ENCODE peak calls at places on chromosomes 11 and 22, in four cellular contexts. One of them, this sample, is unnamed.
A peak's percentile ranks its signal among the peaks of the same experiment; 100 is the strongest.

GRCh38 chr22:46737976-46738641 is at the start of gene CERK:
- DNase-seq in body of pancreas: peak; percentile 83
- DNase-seq in fibroblast of lung: peak; percentile 71
- DNase-seq in astrocyte of the cerebellum: no peak
- DNase-seq in this sample: peak; percentile 75

GRCh38 chr11:116225784-116226410 is 546.9 kb downstream of the BUD13 start:
- DNase-seq in fibroblast of lung: peak; percentile 17
- DNase-seq in astrocyte of the cerebellum: no peak
- DNase-seq in body of pancreas: no peak
- DNase-seq in this sample: no peak

GRCh38 chr11:102680945-102681344 is 24.6 kb downstream of the MMP27 start:
- DNase-seq in astrocyte of the cerebellum: no peak
- DNase-seq in fibroblast of lung: peak; percentile 12
- DNase-seq in body of pancreas: no peak
- DNase-seq in this sample: no peak

GRCh38 chr11:94641167-94641761 is 74.1 kb downstream of the PIWIL4 start:
- DNase-seq in body of pancreas: no peak
- DNase-seq in astrocyte of the cerebellum: no peak
- DNase-seq in fibroblast of lung: no peak
- DNase-seq in this sample: no peak

GRCh38 chr22:36741204-36741793 is 34.6 kb downstream of the IFT27 start:
- DNase-seq in body of pancreas: no peak
- DNase-seq in fibroblast of lung: no peak
- DNase-seq in astrocyte of the cerebellum: no peak
- DNase-seq in this sample: no peak

GRCh38 chr11:113779496-113779895 is at the start of gene CLDN25:
- DNase-seq in fibroblast of lung: no peak
- DNase-seq in astrocyte of the cerebellum: no peak
- DNase-seq in body of pancreas: no peak
- DNase-seq in this sample: no peak

GRCh38 chr11:66190776-66191175 is 77.7 kb upstream of the RAB1B start:
- DNase-seq in body of pancreas: no peak
- DNase-seq in astrocyte of the cerebellum: no peak
- DNase-seq in fibroblast of lung: no peak
- DNase-seq in this sample: no peak

GRCh38 chr11:45323598-45324249 is 37.6 kb upstream of the SYT13 start:
- DNase-seq in astrocyte of the cerebellum: no peak
- DNase-seq in fibroblast of lung: no peak
- DNase-seq in body of pancreas: no peak
- DNase-seq in this sample: no peak

GRCh38 chr11:4645974-4646373 is 2.2 kb downstream of the OR51E1 start:
- DNase-seq in body of pancreas: no peak
- DNase-seq in fibroblast of lung: no peak
- DNase-seq in astrocyte of the cerebellum: no peak
- DNase-seq in this sample: no peak

GRCh38 chr11:57424802-57425564 is 1.9 kb downstream of the SLC43A3 start:
- DNase-seq in fibroblast of lung: peak; percentile 87
- DNase-seq in body of pancreas: peak; percentile 47
- DNase-seq in astrocyte of the cerebellum: peak; percentile 54
- DNase-seq in this sample: peak; percentile 88

GRCh38 chr22:42608481-42609361 is 6.0 kb downstream of the POLDIP3 start:
- DNase-seq in astrocyte of the cerebellum: peak; percentile 74
- DNase-seq in body of pancreas: no peak
- DNase-seq in fibroblast of lung: peak; percentile 78
- DNase-seq in this sample: peak; percentile 81

GRCh38 chr11:44858796-44859527 is 91.7 kb downstream of the TP53I11 start:
- DNase-seq in fibroblast of lung: no peak
- DNase-seq in body of pancreas: no peak
- DNase-seq in astrocyte of the cerebellum: no peak
- DNase-seq in this sample: no peak

GRCh38 chr11:86370922-86371614 is 3.6 kb upstream of the CCDC81 start:
- DNase-seq in astrocyte of the cerebellum: no peak
- DNase-seq in body of pancreas: no peak
- DNase-seq in fibroblast of lung: peak; percentile 73
- DNase-seq in this sample: peak; percentile 52

GRCh38 chr22:20811971-20812660 is 38.2 kb downstream of the SERPIND1 start:
- DNase-seq in astrocyte of the cerebellum: no peak
- DNase-seq in body of pancreas: no peak
- DNase-seq in fibroblast of lung: no peak
- DNase-seq in this sample: no peak

GRCh38 chr22:44024288-44024908 is at the start of gene PARVB:
- DNase-seq in astrocyte of the cerebellum: no peak
- DNase-seq in fibroblast of lung: no peak
- DNase-seq in body of pancreas: peak; percentile 34
- DNase-seq in this sample: no peak

GRCh38 chr11:15208570-15209222 is 94.0 kb downstream of the INSC start:
- DNase-seq in fibroblast of lung: peak; percentile 44
- DNase-seq in astrocyte of the cerebellum: peak; percentile 37
- DNase-seq in body of pancreas: peak; percentile 84
- DNase-seq in this sample: peak; percentile 68

GRCh38 chr11:62604460-62605130 is 2.9 kb upstream of the MTA2 start:
- DNase-seq in astrocyte of the cerebellum: no peak
- DNase-seq in body of pancreas: no peak
- DNase-seq in fibroblast of lung: no peak
- DNase-seq in this sample: no peak

GRCh38 chr11:31768744-31769143 is 42.4 kb downstream of the PAX6 start:
- DNase-seq in fibroblast of lung: no peak
- DNase-seq in astrocyte of the cerebellum: no peak
- DNase-seq in body of pancreas: no peak
- DNase-seq in this sample: no peak

GRCh38 chr11:79076526-79077115 is 364.2 kb downstream of the TENM4 start:
- DNase-seq in body of pancreas: peak; percentile 70
- DNase-seq in astrocyte of the cerebellum: no peak
- DNase-seq in fibroblast of lung: no peak
- DNase-seq in this sample: no peak

GRCh38 chr11:68328374-68329091 is 16.1 kb downstream of the LRP5 start:
- DNase-seq in body of pancreas: peak; percentile 70
- DNase-seq in fibroblast of lung: peak; percentile 49
- DNase-seq in astrocyte of the cerebellum: no peak
- DNase-seq in this sample: peak; percentile 18

GRCh38 chr11:110089617-110090282 is 3.4 kb upstream of the ZC3H12C start:
- DNase-seq in fibroblast of lung: no peak
- DNase-seq in astrocyte of the cerebellum: no peak
- DNase-seq in body of pancreas: no peak
- DNase-seq in this sample: no peak

GRCh38 chr22:49509016-49509415 is 318.7 kb downstream of the BRD1 start:
- DNase-seq in fibroblast of lung: no peak
- DNase-seq in astrocyte of the cerebellum: no peak
- DNase-seq in body of pancreas: no peak
- DNase-seq in this sample: no peak

GRCh38 chr22:36463783-36464184 is 17.7 kb downstream of the TXN2 start:
- DNase-seq in astrocyte of the cerebellum: no peak
- DNase-seq in fibroblast of lung: no peak
- DNase-seq in body of pancreas: no peak
- DNase-seq in this sample: no peak

GRCh38 chr11:2581931-2582435 is 117.8 kb downstream of the KCNQ1OT1 start:
- DNase-seq in body of pancreas: peak; percentile 4
- DNase-seq in fibroblast of lung: no peak
- DNase-seq in astrocyte of the cerebellum: no peak
- DNase-seq in this sample: no peak

GRCh38 chr22:39181778-39182177 is 29.3 kb upstream of the CBX7 start:
- DNase-seq in astrocyte of the cerebellum: no peak
- DNase-seq in fibroblast of lung: no peak
- DNase-seq in body of pancreas: no peak
- DNase-seq in this sample: no peak

GRCh38 chr11:131628739-131629138 is 258.3 kb downstream of the NTM start:
- DNase-seq in astrocyte of the cerebellum: no peak
- DNase-seq in fibroblast of lung: no peak
- DNase-seq in body of pancreas: no peak
- DNase-seq in this sample: no peak

GRCh38 chr11:58784995-58785394 is 53.3 kb upstream of the GLYAT start:
- DNase-seq in astrocyte of the cerebellum: no peak
- DNase-seq in body of pancreas: no peak
- DNase-seq in fibroblast of lung: no peak
- DNase-seq in this sample: no peak

GRCh38 chr11:117095301-117096139 is 2.7 kb downstream of the SIK3 start:
- DNase-seq in fibroblast of lung: peak; percentile 30
- DNase-seq in astrocyte of the cerebellum: no peak
- DNase-seq in body of pancreas: no peak
- DNase-seq in this sample: no peak

GRCh38 chr11:115207166-115207591 is 297.0 kb downstream of the CADM1 start:
- DNase-seq in fibroblast of lung: no peak
- DNase-seq in astrocyte of the cerebellum: no peak
- DNase-seq in body of pancreas: no peak
- DNase-seq in this sample: no peak

GRCh38 chr11:6321961-6322362 is 1.7 kb upstream of the CAVIN3 start:
- DNase-seq in body of pancreas: no peak
- DNase-seq in fibroblast of lung: peak; percentile 82
- DNase-seq in astrocyte of the cerebellum: no peak
- DNase-seq in this sample: peak; percentile 65
- TF ChIP-seq CTCF in body of pancreas: no peak
- TF ChIP-seq CTCF in fibroblast of lung: no peak
- TF ChIP-seq CTCF in astrocyte of the cerebellum: no peak
- TF ChIP-seq CTCF in this sample: no peak

GRCh38 chr22:23579870-23580585 is at the start of gene IGLL1:
- DNase-seq in astrocyte of the cerebellum: no peak
- DNase-seq in fibroblast of lung: no peak
- DNase-seq in body of pancreas: no peak
- DNase-seq in this sample: no peak
- H3K4me3 ChIP-seq in astrocyte of the cerebellum: no peak within 1 kb of the TSS
- H3K4me3 ChIP-seq in fibroblast of lung: no peak within 1 kb of the TSS
- H3K4me3 ChIP-seq in body of pancreas: no peak within 1 kb of the TSS
- H3K4me3 ChIP-seq in this sample: no peak within 1 kb of the TSS

GRCh38 chr11:13016415-13016814 is 7.3 kb downstream of the RASSF10 start:
- DNase-seq in fibroblast of lung: no peak
- DNase-seq in astrocyte of the cerebellum: no peak
- DNase-seq in body of pancreas: no peak
- DNase-seq in this sample: no peak
- TF ChIP-seq CTCF in fibroblast of lung: no peak
- TF ChIP-seq CTCF in astrocyte of the cerebellum: no peak
- TF ChIP-seq CTCF in body of pancreas: no peak
- TF ChIP-seq CTCF in this sample: no peak

DNA sequence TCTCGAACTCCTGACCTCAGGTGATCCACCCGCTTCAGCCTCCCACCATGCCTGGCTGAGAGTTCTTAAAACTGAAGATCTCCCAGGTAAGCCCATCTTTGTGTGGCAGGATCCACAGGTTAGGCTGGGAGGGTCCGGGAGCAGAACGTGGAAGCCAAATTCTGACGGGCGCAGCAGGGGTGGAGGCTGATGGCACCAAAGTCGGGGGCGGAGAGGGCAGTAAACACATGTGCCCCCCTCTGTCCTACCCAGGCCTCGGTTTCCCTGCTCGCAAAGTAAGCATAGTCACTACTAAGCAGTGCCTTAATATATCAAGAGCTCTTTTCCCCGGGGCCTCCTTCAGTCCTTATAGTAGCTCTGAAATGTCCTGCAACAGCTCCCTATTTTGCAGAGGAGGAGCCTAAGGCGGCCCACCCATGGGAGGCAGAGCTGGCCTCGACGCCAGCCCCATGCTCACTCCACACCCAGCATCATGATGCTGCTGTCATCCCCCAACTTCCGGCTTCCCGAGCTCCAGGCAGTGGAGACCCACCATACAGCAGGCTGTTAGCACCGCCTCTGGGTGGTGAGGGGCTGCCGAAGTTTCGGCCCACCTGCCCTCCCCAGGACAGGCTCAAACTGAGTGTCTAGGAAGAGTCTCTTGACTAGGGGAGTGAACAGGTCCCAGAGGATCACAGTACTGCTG is 230.0 kb downstream of the CTTN start:
- DNase-seq in fibroblast of lung: no peak
- DNase-seq in body of pancreas: no peak
- DNase-seq in astrocyte of the cerebellum: no peak
- DNase-seq in this sample: no peak
- H3K4me3 ChIP-seq in fibroblast of lung: no peak overlapping the region
- H3K4me3 ChIP-seq in body of pancreas: no peak overlapping the region
- H3K4me3 ChIP-seq in astrocyte of the cerebellum: no peak overlapping the region
- H3K4me3 ChIP-seq in this sample: no peak overlapping the region

DNA sequence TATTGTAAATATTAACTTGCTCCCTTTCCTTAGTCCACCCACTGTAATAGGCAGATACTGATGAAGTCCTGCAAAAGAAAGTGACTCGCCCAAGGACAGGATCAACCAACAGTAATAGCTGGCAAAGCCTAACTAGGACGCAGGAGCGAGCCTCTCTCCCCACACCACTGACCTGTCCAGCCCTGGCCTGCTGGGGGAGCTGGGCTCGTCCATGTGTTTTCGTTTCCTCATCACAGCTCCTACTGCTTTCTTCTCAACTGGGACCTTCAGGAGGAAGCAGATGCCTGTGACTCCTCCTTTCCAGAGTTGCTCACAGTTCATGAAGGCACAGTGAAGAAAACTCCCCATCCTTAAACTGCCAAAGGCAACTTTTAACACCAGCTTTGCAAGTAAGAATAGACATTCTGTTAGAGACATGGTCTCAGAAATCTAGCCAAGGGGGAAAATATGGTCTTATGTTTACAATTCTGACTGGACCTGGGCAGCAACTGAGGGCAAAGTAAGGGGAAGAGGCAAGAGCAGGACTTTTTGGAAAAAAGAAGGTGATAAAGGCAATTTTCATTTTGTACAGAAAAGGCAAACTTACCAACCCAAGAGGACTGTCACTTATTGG is 11.6 kb upstream of the GPHA2 start:
- DNase-seq in body of pancreas: no peak
- DNase-seq in fibroblast of lung: no peak
- DNase-seq in astrocyte of the cerebellum: no peak
- DNase-seq in this sample: no peak
- TF ChIP-seq CTCF in body of pancreas: no peak
- TF ChIP-seq CTCF in fibroblast of lung: no peak
- TF ChIP-seq CTCF in astrocyte of the cerebellum: no peak
- TF ChIP-seq CTCF in this sample: no peak

GRCh38 chr11:933936-934335 is 8.3 kb downstream of the AP2A2 start:
- DNase-seq in fibroblast of lung: no peak
- DNase-seq in astrocyte of the cerebellum: no peak
- DNase-seq in body of pancreas: no peak
- DNase-seq in this sample: no peak
- H3K4me3 ChIP-seq in fibroblast of lung: no peak overlapping the region
- H3K4me3 ChIP-seq in astrocyte of the cerebellum: no peak overlapping the region
- H3K4me3 ChIP-seq in body of pancreas: no peak overlapping the region
- H3K4me3 ChIP-seq in this sample: no peak overlapping the region

GRCh38 chr22:27032121-27032761 is 374.9 kb downstream of the MIAT start:
- DNase-seq in body of pancreas: peak; percentile 30
- DNase-seq in astrocyte of the cerebellum: no peak
- DNase-seq in fibroblast of lung: peak; percentile 6
- DNase-seq in this sample: peak; percentile 17
- TF ChIP-seq CTCF in body of pancreas: no peak
- TF ChIP-seq CTCF in astrocyte of the cerebellum: peak; percentile 40
- TF ChIP-seq CTCF in fibroblast of lung: peak; percentile 9
- TF ChIP-seq CTCF in this sample: peak; percentile 50

This sample was measured in astrocyte of the spinal cord.